ENCODE peak calls at places on chromosome 13, in four cellular contexts. F, V, X and S are unnamed samples.

GRCh38 chr13:89574077-89574476 is 1773.4 kb upstream of the MIR17HG start:
- DNase-seq in F (no peak), V (no peak), X (no peak), S (no peak)

GRCh38 chr13:64540468-64540867 is 2689.7 kb downstream of the PCDH9 start:
- DNase-seq in F (no peak), V (no peak), X (no peak), S (no peak)

GRCh38 chr13:41017744-41018582 is 1.2 kb downstream of the ELF1 start:
- DNase-seq in F (no peak), V (peak; percentile 42), X (no peak), S (no peak)

GRCh38 chr13:44249439-44249838 is 124.2 kb upstream of the SERP2 start:
- DNase-seq in F (no peak), V (peak; percentile 59), X (no peak), S (no peak)

GRCh38 chr13:25347156-25347555 is 24.6 kb upstream of the ATP8A2 start:
- DNase-seq in F (no peak), V (no peak), X (no peak), S (no peak)

GRCh38 chr13:92317066-92317465 is 909.5 kb upstream of the GPC6 start:
- DNase-seq in F (no peak), V (peak; percentile 17), X (no peak), S (no peak)

GRCh38 chr13:108933061-108933460 is 303.6 kb downstream of the MYO16 start:
- DNase-seq in F (no peak), V (no peak), X (no peak), S (no peak)

GRCh38 chr13:40764587-40765403 is 6.2 kb downstream of the MRPS31 start:
- DNase-seq in F (peak; percentile 55), V (no peak), X (no peak), S (no peak)

GRCh38 chr13:47708386-47708785 is 292.7 kb downstream of the SUCLA2 start:
- DNase-seq in F (no peak), V (peak; percentile 0), X (no peak), S (no peak)

GRCh38 chr13:90121784-90122183 is 1225.7 kb upstream of the MIR17HG start:
- DNase-seq in F (no peak), V (no peak), X (no peak), S (no peak)

GRCh38 chr13:78022164-78022877 is 103.7 kb upstream of the EDNRB start:
- DNase-seq in F (peak; percentile 14), V (peak; percentile 32), X (no peak), S (no peak)

GRCh38 chr13:97413694-97414093 is 20.3 kb upstream of the RAP2A start:
- DNase-seq in F (peak; percentile 10), V (no peak), X (no peak), S (no peak)

GRCh38 chr13:45490068-45490467 is 25.3 kb downstream of the COG3 start:
- DNase-seq in F (no peak), V (no peak), X (no peak), S (no peak)

GRCh38 chr13:76385606-76386005 is 500.6 kb downstream of the KCTD12 start:
- DNase-seq in F (no peak), V (no peak), X (no peak), S (no peak)

GRCh38 chr13:59776924-59777690 is 386.6 kb downstream of the DIAPH3 start:
- DNase-seq in F (no peak), V (peak; percentile 77), X (no peak), S (no peak)

GRCh38 chr13:48828962-48829405 is 146.7 kb upstream of the FNDC3A start:
- DNase-seq in F (no peak), V (no peak), X (no peak), S (peak; percentile 12)

GRCh38 chr13:98998831-98999634 is 21.2 kb upstream of the DOCK9 start:
- DNase-seq in F (no peak), V (no peak), X (no peak), S (no peak)

GRCh38 chr13:39365879-39366278 is 237.1 kb downstream of the LHFPL6 start:
- DNase-seq in F (no peak), V (no peak), X (no peak), S (no peak)

GRCh38 chr13:67155898-67156717 is 74.0 kb downstream of the PCDH9 start:
- DNase-seq in F (no peak), V (no peak), X (no peak), S (no peak)

GRCh38 chr13:47932953-47933687 is 68.0 kb downstream of the SUCLA2 start:
- DNase-seq in F (no peak), V (no peak), X (no peak), S (no peak)

GRCh38 chr13:27283906-27284523 is 13.4 kb downstream of the RASL11A start:
- DNase-seq in F (peak; percentile 40), V (no peak), X (no peak), S (no peak)

GRCh38 chr13:33264620-33264978 is 21.0 kb downstream of the STARD13 start:
- DNase-seq in F (peak; percentile 54), V (no peak), X (no peak), S (no peak)

GRCh38 chr13:51823351-51823750 is 19.4 kb upstream of the DHRS12 start:
- DNase-seq in F (no peak), V (no peak), X (no peak), S (no peak)

GRCh38 chr13:108987488-108987887 is 358.1 kb downstream of the MYO16 start:
- DNase-seq in F (no peak), V (no peak), X (no peak), S (no peak)

GRCh38 chr13:91313103-91313502 is 34.4 kb upstream of the MIR17HG start:
- DNase-seq in F (peak; percentile 19), V (peak; percentile 0), X (no peak), S (no peak)

GRCh38 chr13:59391696-59392095 is 772.0 kb downstream of the DIAPH3 start:
- DNase-seq in F (peak; percentile 75), V (peak; percentile 40), X (no peak), S (peak; percentile 7)

GRCh38 chr13:51222510-51223283 is 499 bp downstream of the FAM124A start:
- DNase-seq in F (peak; percentile 1), V (no peak), X (no peak), S (no peak)

GRCh38 chr13:93226623-93227279 is at the start of gene GPC6:
- DNase-seq in F (no peak), V (peak; percentile 93), X (no peak), S (no peak)

GRCh38 chr13:43263047-43263446 is 239.7 kb downstream of the DNAJC15 start:
- DNase-seq in F (peak; percentile 24), V (no peak), X (no peak), S (no peak)

GRCh38 chr13:89550842-89551422 is 1796.6 kb upstream of the MIR17HG start:
- DNase-seq in F (no peak), V (peak; percentile 32), X (no peak), S (no peak)

GRCh38 chr13:28467886-28468519 is 26.9 kb downstream of the FLT1 start:
- DNase-seq in F (no peak), V (no peak), X (no peak), S (no peak)

GRCh38 chr13:43799191-43799590 is 12.4 kb upstream of the ENOX1 start:
- DNase-seq in F (no peak), V (no peak), X (no peak), S (no peak)

GRCh38 chr13:52882803-52883202 is 34.4 kb upstream of the PCDH8 start:
- DNase-seq in F (no peak), V (no peak), X (no peak), S (no peak)

GRCh38 chr13:29855009-29855408 is 4.6 kb upstream of the UBL3 start:
- DNase-seq in F (no peak), V (no peak), X (no peak), S (no peak)

GRCh38 chr13:99285432-99286182 is 21.6 kb downstream of the GPR183 start:
- DNase-seq in F (peak; percentile 89), V (no peak), X (no peak), S (no peak)

GRCh38 chr13:26342898-26343297 is 89.0 kb downstream of the CDK8 start:
- DNase-seq in F (no peak), V (no peak), X (no peak), S (no peak)

GRCh38 chr13:29499766-29500165 is 95.7 kb downstream of the SLC7A1 start:
- DNase-seq in F (no peak), V (no peak), X (no peak), S (no peak)

GRCh38 chr13:110454227-110454859 is 107.2 kb downstream of the RAB20 start:
- DNase-seq in F (no peak), V (no peak), X (no peak), S (no peak)
- H3K27ac ChIP-seq in F (no peak overlapping the region), V (no peak overlapping the region), X (no peak overlapping the region), S (no peak overlapping the region)

GRCh38 chr13:112072531-112073244 is 5.7 kb downstream of the SOX1 start:
- DNase-seq in F (no peak), V (no peak), X (no peak), S (no peak)
- H3K27ac ChIP-seq in F (no peak overlapping the region), V (no peak overlapping the region), X (no peak overlapping the region), S (peak overlapping the region; percentile 62)

GRCh38 chr13:24304620-24305019 is 4.8 kb upstream of the C1QTNF9 start:
- DNase-seq in F (no peak), V (no peak), X (peak; percentile 40), S (no peak)

GRCh38 chr13:24306632-24307031 is 2.7 kb upstream of the C1QTNF9 start:
- DNase-seq in F (no peak), V (peak; percentile 6), X (no peak), S (no peak)

GRCh38 chr13:24307211-24308067 is 1.9 kb upstream of the C1QTNF9 start:
- DNase-seq in F (peak; percentile 13), V (no peak), X (peak; percentile 62), S (no peak)

GRCh38 chr13:24308068-24308445 is 1.3 kb upstream of the C1QTNF9 start:
- DNase-seq in F (no peak), V (no peak), X (peak; percentile 69), S (no peak)

DNA sequence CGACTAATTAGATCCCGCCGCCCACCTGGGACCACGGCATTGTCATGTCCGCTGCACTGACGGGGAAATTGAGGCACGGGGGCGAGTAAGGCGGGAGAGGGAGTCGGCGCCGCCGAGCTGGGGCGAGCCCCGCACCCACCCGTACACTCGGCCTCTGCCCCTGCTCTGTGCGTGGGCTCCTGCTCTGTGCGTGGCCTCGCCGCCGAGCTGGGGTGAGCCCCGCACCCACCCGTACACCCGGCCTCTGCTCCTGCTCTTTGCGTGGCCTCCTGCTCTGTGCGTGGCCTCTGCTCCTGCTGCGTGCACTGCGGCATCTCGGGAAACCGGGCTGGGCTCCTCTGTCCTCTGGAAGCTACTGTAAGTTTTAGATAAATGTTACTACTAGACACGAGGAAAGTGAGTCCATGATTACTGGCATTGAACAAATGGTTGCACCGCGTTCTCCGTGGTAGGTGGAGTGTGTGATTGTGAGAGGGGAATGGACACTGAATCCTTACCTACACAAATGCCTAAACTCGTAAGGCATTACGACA is 826 bp upstream of the C1QTNF9 start:
- DNase-seq in F (no peak), V (no peak), X (no peak), S (no peak)
- H3K27ac ChIP-seq in F (no peak overlapping the region), V (no peak overlapping the region), X (no peak overlapping the region), S (no peak overlapping the region)

GRCh38 chr13:50081899-50082425 is 66.7 kb downstream of the KCNRG start:
- DNase-seq in F (peak; percentile 99), V (peak; percentile 98), X (peak; percentile 99), S (peak; percentile 95)
- H3K27ac ChIP-seq in F (peak overlapping the region; percentile 82), V (peak overlapping the region; percentile 99), X (peak overlapping the region; percentile 96), S (peak overlapping the region; percentile 82)